ENCODE peak calls at places on chromosomes 12 and 14, in six cellular contexts. K is left cardiac atrium; J is GM18507; G is suprapubic skin; O is brain microvascular endothelial cell; Y is activated CD4-positive, alpha-beta T cell treated with anti-CD3 and anti-CD28 coated beads, Interleukin-2, amount 50 U/mL, for 1 hour. A is an unnamed sample.

GRCh38 chr12:127149226-127149964 is 1117.6 kb upstream of the TMEM132C start:
- DNase-seq in K (no peak), J (no peak), G (no peak), O (no peak), Y (no peak), A (no peak)

GRCh38 chr14:99781091-99781490 is 12.1 kb upstream of the EML1 start:
- DNase-seq in K (no peak), J (no peak), G (no peak), O (no peak), Y (no peak), A (no peak)

GRCh38 chr14:63642656-63643382 is 1.1 kb upstream of the WDR89 start:
- DNase-seq in K (no peak), J (no peak), G (no peak), O (no peak), Y (no peak), A (no peak)

GRCh38 chr12:128180166-128180565 is 86.8 kb upstream of the TMEM132C start:
- DNase-seq in K (no peak), J (no peak), G (no peak), O (no peak), Y (no peak), A (no peak)

GRCh38 chr12:47602949-47603558 is 102.8 kb downstream of the RPAP3 start:
- DNase-seq in K (no peak), J (no peak), G (no peak), O (no peak), Y (no peak), A (no peak)

GRCh38 chr12:125128380-125128779 is 63.1 kb downstream of the AACS start:
- DNase-seq in K (no peak), J (no peak), G (no peak), O (no peak), Y (no peak), A (no peak)

GRCh38 chr14:105474478-105475268 is at the start of gene CRIP2:
- DNase-seq in K (peak; percentile 72), J (no peak), G (peak; percentile 80), O (no peak), Y (peak; percentile 45), A (peak; percentile 94)

GRCh38 chr12:90253142-90253541 is 544.5 kb upstream of the ATP2B1 start:
- DNase-seq in K (no peak), J (no peak), G (no peak), O (no peak), Y (no peak), A (no peak)

GRCh38 chr14:38042356-38042755 is 165.3 kb upstream of the SSTR1 start:
- DNase-seq in K (no peak), J (no peak), G (no peak), O (peak; percentile 32), Y (no peak), A (no peak)

GRCh38 chr12:104877107-104877705 is 80.9 kb downstream of the SLC41A2 start:
- DNase-seq in K (no peak), J (peak; percentile 8), G (no peak), O (peak; percentile 49), Y (peak; percentile 34), A (no peak)

A was measured in HuH-7.5.